ENCODE peak calls at places on chromosomes 11 and 22, in ten cellular contexts. One of them, this sample, is unnamed.

GRCh38 chr11:111422494-111423249 is 43.6 kb upstream of the POU2AF1 start:
- DNase-seq in heart right ventricle: no peak
- DNase-seq in lower lobe of right lung: peak; percentile 61
- DNase-seq in astrocyte of the spinal cord: peak; percentile 23
- DNase-seq in neural crest cell: peak; percentile 48
- DNase-seq in nephron progenitor cell: peak; percentile 76
- DNase-seq in Calu3: peak; percentile 72
- DNase-seq in AG09319: no peak
- DNase-seq in coronary artery: no peak
- DNase-seq in suprapubic skin: no peak
- DNase-seq in this sample: peak; percentile 22

GRCh38 chr22:26502688-26503561 is 9.3 kb downstream of the TFIP11 start:
- DNase-seq in heart right ventricle: peak; percentile 41
- DNase-seq in lower lobe of right lung: no peak
- DNase-seq in astrocyte of the spinal cord: peak; percentile 53
- DNase-seq in neural crest cell: peak; percentile 25
- DNase-seq in nephron progenitor cell: peak; percentile 58
- DNase-seq in Calu3: peak; percentile 14
- DNase-seq in AG09319: no peak
- DNase-seq in coronary artery: no peak
- DNase-seq in suprapubic skin: no peak
- DNase-seq in this sample: peak; percentile 52

GRCh38 chr22:38882480-38882879 is 10.5 kb upstream of the CBX6 start:
- DNase-seq in heart right ventricle: no peak
- DNase-seq in lower lobe of right lung: no peak
- DNase-seq in astrocyte of the spinal cord: no peak
- DNase-seq in neural crest cell: no peak
- DNase-seq in nephron progenitor cell: no peak
- DNase-seq in Calu3: no peak
- DNase-seq in AG09319: no peak
- DNase-seq in coronary artery: peak; percentile 75
- DNase-seq in suprapubic skin: no peak
- DNase-seq in this sample: peak; percentile 71

GRCh38 chr22:41910599-41911291 is 4.1 kb downstream of the SHISA8 start:
- DNase-seq in heart right ventricle: peak; percentile 49
- DNase-seq in lower lobe of right lung: no peak
- DNase-seq in astrocyte of the spinal cord: no peak
- DNase-seq in neural crest cell: no peak
- DNase-seq in nephron progenitor cell: peak; percentile 32
- DNase-seq in Calu3: no peak
- DNase-seq in AG09319: no peak
- DNase-seq in coronary artery: no peak
- DNase-seq in suprapubic skin: peak; percentile 64
- DNase-seq in this sample: peak; percentile 25

GRCh38 chr11:8610532-8611116 is 16.6 kb upstream of the STK33 start:
- DNase-seq in heart right ventricle: no peak
- DNase-seq in lower lobe of right lung: no peak
- DNase-seq in astrocyte of the spinal cord: peak; percentile 25
- DNase-seq in neural crest cell: no peak
- DNase-seq in nephron progenitor cell: peak; percentile 39
- DNase-seq in Calu3: no peak
- DNase-seq in AG09319: no peak
- DNase-seq in coronary artery: no peak
- DNase-seq in suprapubic skin: no peak
- DNase-seq in this sample: no peak

GRCh38 chr11:64649304-64649703 is 58.3 kb downstream of the SLC22A12 start:
- DNase-seq in heart right ventricle: no peak
- DNase-seq in lower lobe of right lung: no peak
- DNase-seq in astrocyte of the spinal cord: no peak
- DNase-seq in neural crest cell: no peak
- DNase-seq in nephron progenitor cell: peak; percentile 56
- DNase-seq in Calu3: no peak
- DNase-seq in AG09319: no peak
- DNase-seq in coronary artery: no peak
- DNase-seq in suprapubic skin: no peak
- DNase-seq in this sample: peak; percentile 22

GRCh38 chr11:409600-410471 is 5.0 kb downstream of the SIGIRR start:
- DNase-seq in heart right ventricle: no peak
- DNase-seq in lower lobe of right lung: peak; percentile 49
- DNase-seq in astrocyte of the spinal cord: no peak
- DNase-seq in neural crest cell: no peak
- DNase-seq in nephron progenitor cell: peak; percentile 7
- DNase-seq in Calu3: peak; percentile 51
- DNase-seq in AG09319: no peak
- DNase-seq in coronary artery: no peak
- DNase-seq in suprapubic skin: no peak
- DNase-seq in this sample: no peak

GRCh38 chr22:17822087-17822486 is 47.8 kb upstream of the BID start:
- DNase-seq in heart right ventricle: no peak
- DNase-seq in lower lobe of right lung: no peak
- DNase-seq in astrocyte of the spinal cord: no peak
- DNase-seq in neural crest cell: no peak
- DNase-seq in nephron progenitor cell: no peak
- DNase-seq in Calu3: no peak
- DNase-seq in AG09319: no peak
- DNase-seq in coronary artery: no peak
- DNase-seq in suprapubic skin: no peak
- DNase-seq in this sample: no peak

GRCh38 chr11:77710358-77710757 is 72.8 kb upstream of the CLNS1A start:
- DNase-seq in heart right ventricle: no peak
- DNase-seq in lower lobe of right lung: no peak
- DNase-seq in astrocyte of the spinal cord: peak; percentile 58
- DNase-seq in neural crest cell: no peak
- DNase-seq in nephron progenitor cell: no peak
- DNase-seq in Calu3: no peak
- DNase-seq in AG09319: no peak
- DNase-seq in coronary artery: no peak
- DNase-seq in suprapubic skin: no peak
- DNase-seq in this sample: no peak

GRCh38 chr11:19498986-19499669 is 213.5 kb upstream of the NAV2 start:
- DNase-seq in heart right ventricle: no peak
- DNase-seq in lower lobe of right lung: no peak
- DNase-seq in astrocyte of the spinal cord: peak; percentile 22
- DNase-seq in neural crest cell: no peak
- DNase-seq in nephron progenitor cell: peak; percentile 20
- DNase-seq in Calu3: no peak
- DNase-seq in AG09319: peak; percentile 2
- DNase-seq in coronary artery: no peak
- DNase-seq in suprapubic skin: no peak
- DNase-seq in this sample: peak; percentile 74

GRCh38 chr22:30648825-30649224 is 13.2 kb downstream of the SLC35E4 start:
- DNase-seq in heart right ventricle: no peak
- DNase-seq in lower lobe of right lung: no peak
- DNase-seq in astrocyte of the spinal cord: no peak
- DNase-seq in neural crest cell: no peak
- DNase-seq in nephron progenitor cell: no peak
- DNase-seq in Calu3: no peak
- DNase-seq in AG09319: no peak
- DNase-seq in coronary artery: no peak
- DNase-seq in suprapubic skin: no peak
- DNase-seq in this sample: no peak

GRCh38 chr11:80698646-80699045 is 1257.8 kb upstream of the TENM4 start:
- DNase-seq in heart right ventricle: no peak
- DNase-seq in lower lobe of right lung: no peak
- DNase-seq in astrocyte of the spinal cord: no peak
- DNase-seq in neural crest cell: no peak
- DNase-seq in nephron progenitor cell: no peak
- DNase-seq in Calu3: no peak
- DNase-seq in AG09319: no peak
- DNase-seq in coronary artery: no peak
- DNase-seq in suprapubic skin: no peak
- DNase-seq in this sample: no peak

GRCh38 chr11:75768909-75769771 is 562 bp downstream of the DGAT2 start:
- DNase-seq in heart right ventricle: no peak
- DNase-seq in lower lobe of right lung: no peak
- DNase-seq in astrocyte of the spinal cord: no peak
- DNase-seq in neural crest cell: no peak
- DNase-seq in nephron progenitor cell: no peak
- DNase-seq in Calu3: no peak
- DNase-seq in AG09319: no peak
- DNase-seq in coronary artery: no peak
- DNase-seq in suprapubic skin: no peak
- DNase-seq in this sample: no peak

GRCh38 chr11:27904358-27905055 is 203.4 kb downstream of the KIF18A start:
- DNase-seq in heart right ventricle: no peak
- DNase-seq in lower lobe of right lung: no peak
- DNase-seq in astrocyte of the spinal cord: peak; percentile 82
- DNase-seq in neural crest cell: no peak
- DNase-seq in nephron progenitor cell: no peak
- DNase-seq in Calu3: no peak
- DNase-seq in AG09319: no peak
- DNase-seq in coronary artery: no peak
- DNase-seq in suprapubic skin: no peak
- DNase-seq in this sample: no peak

GRCh38 chr22:38244106-38244505 is 28.7 kb downstream of the TMEM184B start:
- DNase-seq in heart right ventricle: no peak
- DNase-seq in lower lobe of right lung: no peak
- DNase-seq in astrocyte of the spinal cord: no peak
- DNase-seq in neural crest cell: no peak
- DNase-seq in nephron progenitor cell: no peak
- DNase-seq in Calu3: no peak
- DNase-seq in AG09319: no peak
- DNase-seq in coronary artery: no peak
- DNase-seq in suprapubic skin: no peak
- DNase-seq in this sample: no peak

GRCh38 chr22:21621025-21621424 is 8.8 kb downstream of the YDJC start:
- DNase-seq in heart right ventricle: no peak
- DNase-seq in lower lobe of right lung: no peak
- DNase-seq in astrocyte of the spinal cord: no peak
- DNase-seq in neural crest cell: no peak
- DNase-seq in nephron progenitor cell: no peak
- DNase-seq in Calu3: no peak
- DNase-seq in AG09319: no peak
- DNase-seq in coronary artery: no peak
- DNase-seq in suprapubic skin: no peak
- DNase-seq in this sample: no peak
- TF ChIP-seq CTCF in heart right ventricle: no peak
- TF ChIP-seq CTCF in lower lobe of right lung: no peak
- TF ChIP-seq CTCF in astrocyte of the spinal cord: no peak
- TF ChIP-seq CTCF in neural crest cell: no peak
- TF ChIP-seq CTCF in nephron progenitor cell: no peak
- TF ChIP-seq CTCF in Calu3: no peak
- TF ChIP-seq CTCF in AG09319: no peak
- TF ChIP-seq CTCF in coronary artery: no peak
- TF ChIP-seq CTCF in suprapubic skin: no peak
- TF ChIP-seq CTCF in this sample: no peak

GRCh38 chr11:67629386-67630229 is at the start of gene NUDT8:
- DNase-seq in heart right ventricle: peak; percentile 71
- DNase-seq in lower lobe of right lung: peak; percentile 91
- DNase-seq in astrocyte of the spinal cord: peak; percentile 81
- DNase-seq in neural crest cell: peak; percentile 98
- DNase-seq in nephron progenitor cell: peak; percentile 99
- DNase-seq in Calu3: peak; percentile 83
- DNase-seq in AG09319: peak; percentile 32
- DNase-seq in coronary artery: no peak
- DNase-seq in suprapubic skin: peak; percentile 90
- DNase-seq in this sample: peak; percentile 85

GRCh38 chr11:67630943-67631331 is 1.2 kb upstream of the NUDT8 start:
- DNase-seq in heart right ventricle: no peak
- DNase-seq in lower lobe of right lung: no peak
- DNase-seq in astrocyte of the spinal cord: no peak
- DNase-seq in neural crest cell: no peak
- DNase-seq in nephron progenitor cell: no peak
- DNase-seq in Calu3: no peak
- DNase-seq in AG09319: no peak
- DNase-seq in coronary artery: no peak
- DNase-seq in suprapubic skin: no peak
- DNase-seq in this sample: no peak

GRCh38 chr11:67631427-67631826 is 1.7 kb upstream of the NUDT8 start:
- DNase-seq in heart right ventricle: no peak
- DNase-seq in lower lobe of right lung: peak; percentile 52
- DNase-seq in astrocyte of the spinal cord: no peak
- DNase-seq in neural crest cell: no peak
- DNase-seq in nephron progenitor cell: no peak
- DNase-seq in Calu3: no peak
- DNase-seq in AG09319: no peak
- DNase-seq in coronary artery: peak; percentile 66
- DNase-seq in suprapubic skin: peak; percentile 76
- DNase-seq in this sample: no peak

GRCh38 chr11:67631853-67632174 is 2.1 kb upstream of the NUDT8 start:
- DNase-seq in heart right ventricle: no peak
- DNase-seq in lower lobe of right lung: no peak
- DNase-seq in astrocyte of the spinal cord: no peak
- DNase-seq in neural crest cell: no peak
- DNase-seq in nephron progenitor cell: no peak
- DNase-seq in Calu3: no peak
- DNase-seq in AG09319: no peak
- DNase-seq in coronary artery: peak; percentile 70
- DNase-seq in suprapubic skin: no peak
- DNase-seq in this sample: no peak

GRCh38 chr11:67630230-67630942 is 649 bp upstream of the NUDT8 start:
- DNase-seq in heart right ventricle: peak; percentile 98
- DNase-seq in lower lobe of right lung: peak; percentile 99
- DNase-seq in astrocyte of the spinal cord: peak; percentile 97
- DNase-seq in neural crest cell: peak; percentile 98
- DNase-seq in nephron progenitor cell: peak; percentile 99
- DNase-seq in Calu3: peak; percentile 99
- DNase-seq in AG09319: peak; percentile 94
- DNase-seq in coronary artery: peak; percentile 100
- DNase-seq in suprapubic skin: peak; percentile 99
- DNase-seq in this sample: peak; percentile 97
- TF ChIP-seq CTCF in heart right ventricle: peak; percentile 67
- TF ChIP-seq CTCF in lower lobe of right lung: peak; percentile 66
- TF ChIP-seq CTCF in astrocyte of the spinal cord: peak; percentile 78
- TF ChIP-seq CTCF in neural crest cell: peak; percentile 83
- TF ChIP-seq CTCF in nephron progenitor cell: peak; percentile 79
- TF ChIP-seq CTCF in Calu3: peak; percentile 74
- TF ChIP-seq CTCF in AG09319: peak; percentile 66
- TF ChIP-seq CTCF in coronary artery: peak; percentile 51
- TF ChIP-seq CTCF in suprapubic skin: peak; percentile 69
- TF ChIP-seq CTCF in this sample: peak; percentile 72

DNA sequence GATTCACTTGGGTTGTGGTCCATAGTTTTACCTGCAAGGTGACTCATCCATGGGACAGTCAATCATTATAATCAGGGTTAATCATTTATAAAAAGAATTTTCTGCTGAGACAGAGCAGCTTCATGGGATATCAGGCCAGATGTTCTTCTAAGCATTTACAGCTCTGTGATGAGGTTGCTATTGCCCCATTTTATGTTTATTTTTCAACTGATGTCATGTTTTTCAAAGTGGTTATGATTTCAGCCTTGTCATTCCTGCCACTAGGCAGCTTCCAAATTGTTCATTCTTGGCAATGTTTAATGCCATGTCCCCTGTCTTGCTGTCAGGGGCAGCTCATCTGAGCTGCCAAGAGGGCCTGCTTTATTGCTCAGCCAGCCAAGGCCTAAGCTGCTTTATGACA is 35.9 kb upstream of the ZBED5 start:
- DNase-seq in heart right ventricle: no peak
- DNase-seq in lower lobe of right lung: no peak
- DNase-seq in astrocyte of the spinal cord: peak; percentile 62
- DNase-seq in neural crest cell: no peak
- DNase-seq in nephron progenitor cell: no peak
- DNase-seq in Calu3: no peak
- DNase-seq in AG09319: no peak
- DNase-seq in coronary artery: no peak
- DNase-seq in suprapubic skin: no peak
- DNase-seq in this sample: peak; percentile 80
- TF ChIP-seq CTCF in heart right ventricle: no peak
- TF ChIP-seq CTCF in lower lobe of right lung: peak; percentile 11
- TF ChIP-seq CTCF in astrocyte of the spinal cord: peak; percentile 18
- TF ChIP-seq CTCF in neural crest cell: no peak
- TF ChIP-seq CTCF in nephron progenitor cell: no peak
- TF ChIP-seq CTCF in Calu3: peak; percentile 14
- TF ChIP-seq CTCF in AG09319: peak; percentile 41
- TF ChIP-seq CTCF in coronary artery: peak; percentile 23
- TF ChIP-seq CTCF in suprapubic skin: peak; percentile 39
- TF ChIP-seq CTCF in this sample: peak; percentile 43

GRCh38 chr11:44133335-44133946 is 38.0 kb downstream of the EXT2 start:
- DNase-seq in heart right ventricle: no peak
- DNase-seq in lower lobe of right lung: no peak
- DNase-seq in astrocyte of the spinal cord: peak; percentile 62
- DNase-seq in neural crest cell: no peak
- DNase-seq in nephron progenitor cell: peak; percentile 15
- DNase-seq in Calu3: peak; percentile 8
- DNase-seq in AG09319: no peak
- DNase-seq in coronary artery: no peak
- DNase-seq in suprapubic skin: no peak
- DNase-seq in this sample: peak; percentile 75
- TF ChIP-seq CTCF in heart right ventricle: peak; percentile 34
- TF ChIP-seq CTCF in lower lobe of right lung: peak; percentile 46
- TF ChIP-seq CTCF in astrocyte of the spinal cord: peak; percentile 76
- TF ChIP-seq CTCF in neural crest cell: peak; percentile 71
- TF ChIP-seq CTCF in nephron progenitor cell: peak; percentile 70
- TF ChIP-seq CTCF in Calu3: peak; percentile 40
- TF ChIP-seq CTCF in AG09319: peak; percentile 77
- TF ChIP-seq CTCF in coronary artery: peak; percentile 21
- TF ChIP-seq CTCF in suprapubic skin: no peak
- TF ChIP-seq CTCF in this sample: peak; percentile 65

This sample was measured in cardiac fibroblast.